ENCODE peak calls at places on chromosomes 7 and 10, in nine cellular contexts. A is M059J; Y is stimulated activated CD4-positive, alpha-beta T cell treated with anti-CD3 and anti-CD28 coated beads, Interleukin-12 subunit alpha, Interleukin-12 subunit beta, amount 100 ng/mL, for 48 hours; G is neural crest cell; V is putamen; B is heart right ventricle; E is fibroblast of the aortic adventitia; R is glomerular endothelial cell; S is naive thymus-derived CD8-positive, alpha-beta T cell. N is an unnamed sample.

GRCh38 chr10:42984035-42984610 is 92.7 kb upstream of the RET start:
- DNase-seq in A (no peak), Y (no peak), G (no peak), V (no peak), B (no peak), E (no peak), R (no peak), S (no peak), N (no peak)

GRCh38 chr7:86949052-86949778 is 110.2 kb downstream of the ELAPOR2 start:
- DNase-seq in A (no peak), Y (no peak), G (no peak), V (no peak), B (no peak), E (no peak), R (no peak), S (no peak), N (no peak)

GRCh38 chr7:96870201-96870600 is 135.2 kb upstream of the DLX6 start:
- DNase-seq in A (no peak), Y (no peak), G (no peak), V (no peak), B (no peak), E (no peak), R (no peak), S (no peak), N (no peak)

GRCh38 chr7:17546206-17546998 is 247.9 kb downstream of the AHR start:
- DNase-seq in A (peak; percentile 85), Y (no peak), G (no peak), V (no peak), B (no peak), E (peak; percentile 94), R (no peak), S (no peak), N (no peak)

GRCh38 chr7:35768346-35768745 is 32.5 kb upstream of the SEPTIN7 start:
- DNase-seq in A (no peak), Y (no peak), G (no peak), V (peak; percentile 78), B (no peak), E (no peak), R (no peak), S (no peak), N (no peak)

GRCh38 chr10:71085689-71086438 is 126.5 kb upstream of the UNC5B start:
- DNase-seq in A (no peak), Y (no peak), G (no peak), V (no peak), B (no peak), E (no peak), R (no peak), S (no peak), N (no peak)

GRCh38 chr7:36986429-36987362 is 262.4 kb upstream of the AOAH start:
- DNase-seq in A (peak; percentile 54), Y (peak; percentile 31), G (peak; percentile 81), V (peak; percentile 70), B (peak; percentile 48), E (peak; percentile 50), R (no peak), S (peak; percentile 44), N (peak; percentile 75)

GRCh38 chr7:87110778-87111177 is 41.5 kb upstream of the DMTF1 start:
- DNase-seq in A (peak; percentile 3), Y (no peak), G (no peak), V (no peak), B (no peak), E (peak; percentile 82), R (peak; percentile 10), S (no peak), N (no peak)

GRCh38 chr10:132735341-132735775 is 50.6 kb downstream of the NKX6-2 start:
- DNase-seq in A (no peak), Y (no peak), G (no peak), V (no peak), B (no peak), E (no peak), R (no peak), S (no peak), N (no peak)

GRCh38 chr10:22427101-22427500 is 81.8 kb downstream of the SPAG6 start:
- DNase-seq in A (peak; percentile 76), Y (no peak), G (no peak), V (no peak), B (no peak), E (peak; percentile 69), R (no peak), S (no peak), N (no peak)

N was measured in HuH-7.